ENCODE peak calls at places on chromosomes 12 and 14, in nine cellular contexts. One of them, this sample, is unnamed.

GRCh38 chr12:57632898-57633825 is at the start of gene B4GALNT1:
- DNase-seq in mammary epithelial cell: peak; percentile 47
- DNase-seq in left ventricle myocardium inferior: peak; percentile 64
- DNase-seq in upper lobe of right lung: peak; percentile 81
- DNase-seq in DND-41: peak; percentile 22
- DNase-seq in HCT116: peak; percentile 46
- DNase-seq in thoracic aorta: no peak
- DNase-seq in CD8-positive, alpha-beta T cell: peak; percentile 46
- DNase-seq in tibial nerve: no peak
- DNase-seq in this sample: peak; percentile 60

GRCh38 chr14:106556665-106557289 is 1030.4 kb downstream of the TMEM121 start:
- DNase-seq in mammary epithelial cell: no peak
- DNase-seq in left ventricle myocardium inferior: no peak
- DNase-seq in upper lobe of right lung: peak; percentile 84
- DNase-seq in DND-41: peak; percentile 89
- DNase-seq in HCT116: no peak
- DNase-seq in thoracic aorta: no peak
- DNase-seq in CD8-positive, alpha-beta T cell: peak; percentile 65
- DNase-seq in tibial nerve: peak; percentile 11
- DNase-seq in this sample: peak; percentile 56

GRCh38 chr14:59428581-59429012 is 36.6 kb downstream of the GPR135 start:
- DNase-seq in mammary epithelial cell: peak; percentile 33
- DNase-seq in left ventricle myocardium inferior: no peak
- DNase-seq in upper lobe of right lung: no peak
- DNase-seq in DND-41: no peak
- DNase-seq in HCT116: no peak
- DNase-seq in thoracic aorta: no peak
- DNase-seq in CD8-positive, alpha-beta T cell: no peak
- DNase-seq in tibial nerve: no peak
- DNase-seq in this sample: no peak

GRCh38 chr14:32696325-32697101 is 242.2 kb upstream of the NPAS3 start:
- DNase-seq in mammary epithelial cell: no peak
- DNase-seq in left ventricle myocardium inferior: no peak
- DNase-seq in upper lobe of right lung: no peak
- DNase-seq in DND-41: no peak
- DNase-seq in HCT116: no peak
- DNase-seq in thoracic aorta: no peak
- DNase-seq in CD8-positive, alpha-beta T cell: no peak
- DNase-seq in tibial nerve: no peak
- DNase-seq in this sample: no peak

GRCh38 chr14:50773632-50774541 is 57.1 kb downstream of the NIN start:
- DNase-seq in mammary epithelial cell: peak; percentile 59
- DNase-seq in left ventricle myocardium inferior: no peak
- DNase-seq in upper lobe of right lung: no peak
- DNase-seq in DND-41: peak; percentile 35
- DNase-seq in HCT116: no peak
- DNase-seq in thoracic aorta: no peak
- DNase-seq in CD8-positive, alpha-beta T cell: no peak
- DNase-seq in tibial nerve: peak; percentile 63
- DNase-seq in this sample: no peak

GRCh38 chr12:50862316-50862715 is 19.6 kb downstream of the TMPRSS12 start:
- DNase-seq in mammary epithelial cell: peak; percentile 55
- DNase-seq in left ventricle myocardium inferior: no peak
- DNase-seq in upper lobe of right lung: no peak
- DNase-seq in DND-41: no peak
- DNase-seq in HCT116: no peak
- DNase-seq in thoracic aorta: no peak
- DNase-seq in CD8-positive, alpha-beta T cell: no peak
- DNase-seq in tibial nerve: no peak
- DNase-seq in this sample: no peak

GRCh38 chr12:59708059-59708458 is 112.2 kb downstream of the SLC16A7 start:
- DNase-seq in mammary epithelial cell: peak; percentile 67
- DNase-seq in left ventricle myocardium inferior: no peak
- DNase-seq in upper lobe of right lung: no peak
- DNase-seq in DND-41: no peak
- DNase-seq in HCT116: peak; percentile 1
- DNase-seq in thoracic aorta: no peak
- DNase-seq in CD8-positive, alpha-beta T cell: no peak
- DNase-seq in tibial nerve: no peak
- DNase-seq in this sample: no peak

GRCh38 chr14:102831163-102831804 is 54.0 kb downstream of the TRAF3 start:
- DNase-seq in mammary epithelial cell: no peak
- DNase-seq in left ventricle myocardium inferior: no peak
- DNase-seq in upper lobe of right lung: no peak
- DNase-seq in DND-41: no peak
- DNase-seq in HCT116: no peak
- DNase-seq in thoracic aorta: no peak
- DNase-seq in CD8-positive, alpha-beta T cell: no peak
- DNase-seq in tibial nerve: no peak
- DNase-seq in this sample: no peak

GRCh38 chr12:116040412-116040811 is 237.1 kb downstream of the MED13L start:
- DNase-seq in mammary epithelial cell: no peak
- DNase-seq in left ventricle myocardium inferior: no peak
- DNase-seq in upper lobe of right lung: no peak
- DNase-seq in DND-41: no peak
- DNase-seq in HCT116: no peak
- DNase-seq in thoracic aorta: no peak
- DNase-seq in CD8-positive, alpha-beta T cell: no peak
- DNase-seq in tibial nerve: no peak
- DNase-seq in this sample: no peak

GRCh38 chr12:117821480-117822175 is 147.2 kb downstream of the KSR2 start:
- DNase-seq in mammary epithelial cell: no peak
- DNase-seq in left ventricle myocardium inferior: no peak
- DNase-seq in upper lobe of right lung: no peak
- DNase-seq in DND-41: no peak
- DNase-seq in HCT116: no peak
- DNase-seq in thoracic aorta: no peak
- DNase-seq in CD8-positive, alpha-beta T cell: no peak
- DNase-seq in tibial nerve: no peak
- DNase-seq in this sample: no peak

GRCh38 chr12:21941522-21942376 is 523 bp upstream of the ABCC9 start:
- DNase-seq in mammary epithelial cell: no peak
- DNase-seq in left ventricle myocardium inferior: peak; percentile 71
- DNase-seq in upper lobe of right lung: peak; percentile 78
- DNase-seq in DND-41: no peak
- DNase-seq in HCT116: no peak
- DNase-seq in thoracic aorta: no peak
- DNase-seq in CD8-positive, alpha-beta T cell: no peak
- DNase-seq in tibial nerve: peak; percentile 33
- DNase-seq in this sample: peak; percentile 86

GRCh38 chr14:51666831-51667230 is 15.1 kb downstream of the FRMD6 start:
- DNase-seq in mammary epithelial cell: no peak
- DNase-seq in left ventricle myocardium inferior: no peak
- DNase-seq in upper lobe of right lung: no peak
- DNase-seq in DND-41: no peak
- DNase-seq in HCT116: no peak
- DNase-seq in thoracic aorta: no peak
- DNase-seq in CD8-positive, alpha-beta T cell: no peak
- DNase-seq in tibial nerve: no peak
- DNase-seq in this sample: no peak

GRCh38 chr12:106282457-106283097 is 20.0 kb upstream of the TCP11L2 start:
- DNase-seq in mammary epithelial cell: peak; percentile 63
- DNase-seq in left ventricle myocardium inferior: peak; percentile 38
- DNase-seq in upper lobe of right lung: no peak
- DNase-seq in DND-41: peak; percentile 18
- DNase-seq in HCT116: peak; percentile 67
- DNase-seq in thoracic aorta: no peak
- DNase-seq in CD8-positive, alpha-beta T cell: peak; percentile 29
- DNase-seq in tibial nerve: no peak
- DNase-seq in this sample: peak; percentile 78

GRCh38 chr12:124861492-124861891 is 2.2 kb downstream of the SCARB1 start:
- DNase-seq in mammary epithelial cell: peak; percentile 72
- DNase-seq in left ventricle myocardium inferior: peak; percentile 71
- DNase-seq in upper lobe of right lung: no peak
- DNase-seq in DND-41: no peak
- DNase-seq in HCT116: peak; percentile 53
- DNase-seq in thoracic aorta: peak; percentile 20
- DNase-seq in CD8-positive, alpha-beta T cell: no peak
- DNase-seq in tibial nerve: peak; percentile 83
- DNase-seq in this sample: no peak

GRCh38 chr14:21205026-21205677 is 49.3 kb upstream of the OR5AU1 start:
- DNase-seq in mammary epithelial cell: no peak
- DNase-seq in left ventricle myocardium inferior: no peak
- DNase-seq in upper lobe of right lung: no peak
- DNase-seq in DND-41: no peak
- DNase-seq in HCT116: no peak
- DNase-seq in thoracic aorta: no peak
- DNase-seq in CD8-positive, alpha-beta T cell: no peak
- DNase-seq in tibial nerve: no peak
- DNase-seq in this sample: no peak

GRCh38 chr12:85874064-85874463 is at the start of gene NTS:
- DNase-seq in mammary epithelial cell: no peak
- DNase-seq in left ventricle myocardium inferior: no peak
- DNase-seq in upper lobe of right lung: no peak
- DNase-seq in DND-41: no peak
- DNase-seq in HCT116: no peak
- DNase-seq in thoracic aorta: no peak
- DNase-seq in CD8-positive, alpha-beta T cell: no peak
- DNase-seq in tibial nerve: no peak
- DNase-seq in this sample: no peak

GRCh38 chr14:52405314-52405713 is 91.2 kb downstream of the PTGER2 start:
- DNase-seq in mammary epithelial cell: no peak
- DNase-seq in left ventricle myocardium inferior: no peak
- DNase-seq in upper lobe of right lung: no peak
- DNase-seq in DND-41: peak; percentile 70
- DNase-seq in HCT116: no peak
- DNase-seq in thoracic aorta: no peak
- DNase-seq in CD8-positive, alpha-beta T cell: no peak
- DNase-seq in tibial nerve: no peak
- DNase-seq in this sample: no peak

GRCh38 chr14:99995700-99996356 is 69.4 kb upstream of the EVL start:
- DNase-seq in mammary epithelial cell: peak; percentile 49
- DNase-seq in left ventricle myocardium inferior: peak; percentile 30
- DNase-seq in upper lobe of right lung: no peak
- DNase-seq in DND-41: peak; percentile 55
- DNase-seq in HCT116: peak; percentile 54
- DNase-seq in thoracic aorta: no peak
- DNase-seq in CD8-positive, alpha-beta T cell: peak; percentile 52
- DNase-seq in tibial nerve: peak; percentile 83
- DNase-seq in this sample: no peak

GRCh38 chr12:53279283-53279869 is 11.3 kb downstream of the ESPL1 start:
- DNase-seq in mammary epithelial cell: no peak
- DNase-seq in left ventricle myocardium inferior: no peak
- DNase-seq in upper lobe of right lung: no peak
- DNase-seq in DND-41: no peak
- DNase-seq in HCT116: no peak
- DNase-seq in thoracic aorta: no peak
- DNase-seq in CD8-positive, alpha-beta T cell: no peak
- DNase-seq in tibial nerve: no peak
- DNase-seq in this sample: no peak

GRCh38 chr12:108914031-108914630 is 34.2 kb downstream of the DAO start:
- DNase-seq in mammary epithelial cell: peak; percentile 10
- DNase-seq in left ventricle myocardium inferior: no peak
- DNase-seq in upper lobe of right lung: no peak
- DNase-seq in DND-41: no peak
- DNase-seq in HCT116: no peak
- DNase-seq in thoracic aorta: no peak
- DNase-seq in CD8-positive, alpha-beta T cell: no peak
- DNase-seq in tibial nerve: peak; percentile 66
- DNase-seq in this sample: no peak

DNA sequence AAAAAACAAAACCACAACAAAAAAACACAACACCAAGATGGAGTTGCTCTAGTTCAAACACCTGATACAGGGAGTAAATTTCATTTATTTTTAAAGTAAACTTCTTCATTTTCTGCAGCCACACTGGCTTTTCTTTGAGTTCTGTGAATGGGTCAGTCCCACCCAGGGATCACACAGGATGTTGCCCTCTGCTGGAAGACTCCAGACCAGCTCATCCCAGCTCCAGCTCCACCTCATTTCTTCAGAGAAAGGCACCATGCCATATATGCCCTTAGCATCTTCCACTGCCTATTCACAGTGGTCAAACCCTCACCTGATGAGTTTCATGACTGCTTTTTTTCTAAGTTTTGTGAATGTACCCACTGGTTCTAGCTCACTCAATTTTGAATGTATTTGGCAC is 8.0 kb downstream of the GLIPR1 start:
- DNase-seq in mammary epithelial cell: peak; percentile 20
- DNase-seq in left ventricle myocardium inferior: no peak
- DNase-seq in upper lobe of right lung: no peak
- DNase-seq in DND-41: peak; percentile 39
- DNase-seq in HCT116: no peak
- DNase-seq in thoracic aorta: no peak
- DNase-seq in CD8-positive, alpha-beta T cell: no peak
- DNase-seq in tibial nerve: no peak
- DNase-seq in this sample: no peak
- TF ChIP-seq CTCF in mammary epithelial cell: peak; percentile 45
- TF ChIP-seq CTCF in left ventricle myocardium inferior: peak; percentile 47
- TF ChIP-seq CTCF in upper lobe of right lung: peak; percentile 43
- TF ChIP-seq CTCF in DND-41: peak; percentile 58
- TF ChIP-seq CTCF in HCT116: peak; percentile 54
- TF ChIP-seq CTCF in thoracic aorta: peak; percentile 30
- TF ChIP-seq CTCF in CD8-positive, alpha-beta T cell: no peak
- TF ChIP-seq CTCF in tibial nerve: peak; percentile 14
- TF ChIP-seq CTCF in this sample: no peak

DNA sequence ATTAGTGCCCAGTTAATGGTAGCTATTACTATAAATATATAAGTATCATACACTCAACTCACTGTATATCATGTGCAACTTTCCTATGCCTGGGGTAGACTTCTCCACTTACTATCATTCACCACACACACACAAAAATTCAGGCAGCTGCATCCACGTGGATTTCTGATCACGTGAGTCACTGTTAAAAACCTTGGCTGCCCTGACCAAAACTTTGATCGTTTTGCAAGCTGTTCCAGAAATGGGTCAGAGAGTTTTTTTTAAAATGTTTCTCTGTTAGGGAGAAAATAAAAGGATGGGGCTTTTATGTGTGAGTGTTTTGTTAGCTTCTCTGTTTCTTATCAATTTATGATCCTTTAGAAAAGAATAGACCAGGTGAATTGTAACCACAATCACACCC is 198.2 kb upstream of the CNOT2 start:
- DNase-seq in mammary epithelial cell: peak; percentile 18
- DNase-seq in left ventricle myocardium inferior: no peak
- DNase-seq in upper lobe of right lung: no peak
- DNase-seq in DND-41: no peak
- DNase-seq in HCT116: no peak
- DNase-seq in thoracic aorta: no peak
- DNase-seq in CD8-positive, alpha-beta T cell: no peak
- DNase-seq in tibial nerve: no peak
- DNase-seq in this sample: no peak
- H3K4me3 ChIP-seq in mammary epithelial cell: no peak overlapping the region
- H3K4me3 ChIP-seq in left ventricle myocardium inferior: no peak overlapping the region
- H3K4me3 ChIP-seq in upper lobe of right lung: no peak overlapping the region
- H3K4me3 ChIP-seq in DND-41: no peak overlapping the region
- H3K4me3 ChIP-seq in HCT116: no peak overlapping the region
- H3K4me3 ChIP-seq in thoracic aorta: no peak overlapping the region
- H3K4me3 ChIP-seq in CD8-positive, alpha-beta T cell: no peak overlapping the region
- H3K4me3 ChIP-seq in tibial nerve: no peak overlapping the region
- H3K4me3 ChIP-seq in this sample: no peak overlapping the region

GRCh38 chr12:110794623-110795280 is 52.0 kb upstream of the CCDC63 start:
- DNase-seq in mammary epithelial cell: peak; percentile 16
- DNase-seq in left ventricle myocardium inferior: peak; percentile 82
- DNase-seq in upper lobe of right lung: no peak
- DNase-seq in DND-41: no peak
- DNase-seq in HCT116: no peak
- DNase-seq in thoracic aorta: no peak
- DNase-seq in CD8-positive, alpha-beta T cell: no peak
- DNase-seq in tibial nerve: no peak
- DNase-seq in this sample: no peak
- H3K27ac ChIP-seq in mammary epithelial cell: no peak overlapping the region
- H3K27ac ChIP-seq in left ventricle myocardium inferior: no peak overlapping the region
- H3K27ac ChIP-seq in upper lobe of right lung: no peak overlapping the region
- H3K27ac ChIP-seq in DND-41: no peak overlapping the region
- H3K27ac ChIP-seq in HCT116: no peak overlapping the region
- H3K27ac ChIP-seq in thoracic aorta: no peak overlapping the region
- H3K27ac ChIP-seq in CD8-positive, alpha-beta T cell: no peak overlapping the region
- H3K27ac ChIP-seq in tibial nerve: no peak overlapping the region
- H3K27ac ChIP-seq in this sample: no peak overlapping the region

GRCh38 chr14:95452176-95452889 is 64.1 kb downstream of the SYNE3 start:
- DNase-seq in mammary epithelial cell: no peak
- DNase-seq in left ventricle myocardium inferior: no peak
- DNase-seq in upper lobe of right lung: no peak
- DNase-seq in DND-41: peak; percentile 33
- DNase-seq in HCT116: no peak
- DNase-seq in thoracic aorta: no peak
- DNase-seq in CD8-positive, alpha-beta T cell: no peak
- DNase-seq in tibial nerve: no peak
- DNase-seq in this sample: peak; percentile 77
- TF ChIP-seq CTCF in mammary epithelial cell: peak; percentile 53
- TF ChIP-seq CTCF in left ventricle myocardium inferior: peak; percentile 43
- TF ChIP-seq CTCF in upper lobe of right lung: peak; percentile 32
- TF ChIP-seq CTCF in DND-41: peak; percentile 61
- TF ChIP-seq CTCF in HCT116: peak; percentile 74
- TF ChIP-seq CTCF in thoracic aorta: no peak
- TF ChIP-seq CTCF in CD8-positive, alpha-beta T cell: no peak
- TF ChIP-seq CTCF in tibial nerve: no peak
- TF ChIP-seq CTCF in this sample: peak; percentile 19